ENCODE peak calls at places on chromosomes 4 and X, in nine cellular contexts. L, R, C, N, U, T, F, A and S are unnamed samples.

GRCh38 chr4:105140684-105141490 is 5.8 kb upstream of the TET2 start:
- DNase-seq in L (no peak), R (no peak), C (peak), N (no peak), U (no peak), T (peak), F (no peak), A (no peak), S (no peak)

GRCh38 chrX:130874751-130875150 is 28.3 kb downstream of the ENOX2 start:
- DNase-seq in L (no peak), R (no peak), C (no peak), N (no peak), U (no peak), T (no peak), F (no peak), A (no peak), S (no peak)

GRCh38 chrX:129577473-129577872 is 37.4 kb downstream of the OCRL start:
- DNase-seq in L (no peak), R (peak), C (no peak), N (peak), U (no peak), T (no peak), F (no peak), A (peak), S (no peak)

GRCh38 chr4:185210102-185210981 is 944 bp downstream of the SNX25 start:
- DNase-seq in L (peak), R (no peak), C (no peak), N (no peak), U (peak), T (peak), F (peak), A (no peak), S (peak)

GRCh38 chr4:1472148-1472797 is 66.0 kb upstream of the NKX1-1 start:
- DNase-seq in L (no peak), R (no peak), C (no peak), N (no peak), U (no peak), T (peak), F (peak), A (no peak), S (no peak)

GRCh38 chr4:2365054-2365912 is 53.2 kb downstream of the ZFYVE28 start:
- DNase-seq in L (no peak), R (no peak), C (no peak), N (no peak), U (no peak), T (peak), F (no peak), A (no peak), S (no peak)

GRCh38 chr4:144494280-144494679 is 151.7 kb upstream of the HHIP start:
- DNase-seq in L (no peak), R (no peak), C (no peak), N (no peak), U (no peak), T (no peak), F (no peak), A (no peak), S (no peak)

GRCh38 chrX:45851434-45851991 is 650.8 kb upstream of the DIPK2B start:
- DNase-seq in L (peak), R (no peak), C (peak), N (no peak), U (peak), T (peak), F (peak), A (no peak), S (no peak)

GRCh38 chr4:105014242-105015031 is 132.2 kb upstream of the TET2 start:
- DNase-seq in L (no peak), R (no peak), C (no peak), N (no peak), U (no peak), T (no peak), F (no peak), A (no peak), S (no peak)

GRCh38 chr4:153468587-153468986 is 2.4 kb downstream of the TMEM131L start:
- DNase-seq in L (no peak), R (no peak), C (peak), N (no peak), U (no peak), T (peak), F (no peak), A (no peak), S (no peak)

GRCh38 chr4:4216668-4217067 is 10.1 kb downstream of the OTOP1 start:
- DNase-seq in L (no peak), R (peak), C (no peak), N (no peak), U (no peak), T (no peak), F (no peak), A (no peak), S (no peak)

GRCh38 chr4:139316733-139317132 is 14.5 kb upstream of the NDUFC1 start:
- DNase-seq in L (no peak), R (no peak), C (no peak), N (no peak), U (no peak), T (no peak), F (no peak), A (no peak), S (no peak)

GRCh38 chr4:519203-519651 is 20.2 kb downstream of the PIGG start:
- DNase-seq in L (no peak), R (no peak), C (no peak), N (no peak), U (no peak), T (no peak), F (no peak), A (no peak), S (no peak)

GRCh38 chrX:95878874-95879273 is 805.8 kb upstream of the DIAPH2 start:
- DNase-seq in L (no peak), R (no peak), C (no peak), N (no peak), U (no peak), T (no peak), F (no peak), A (no peak), S (no peak)

GRCh38 chr4:138838251-138838650 is 177.3 kb upstream of the NOCT start:
- DNase-seq in L (no peak), R (no peak), C (no peak), N (no peak), U (no peak), T (no peak), F (no peak), A (no peak), S (no peak)

GRCh38 chr4:60938621-60939020 is 261.5 kb upstream of the ADGRL3 start:
- DNase-seq in L (no peak), R (no peak), C (no peak), N (no peak), U (no peak), T (no peak), F (no peak), A (no peak), S (no peak)

GRCh38 chrX:121349263-121349662 is 301.9 kb downstream of the GLUD2 start:
- DNase-seq in L (no peak), R (no peak), C (peak), N (no peak), U (no peak), T (no peak), F (no peak), A (no peak), S (no peak)

GRCh38 chr4:176276710-176277109 is 7.7 kb upstream of the ASB5 start:
- DNase-seq in L (no peak), R (no peak), C (no peak), N (no peak), U (no peak), T (no peak), F (no peak), A (no peak), S (no peak)

GRCh38 chr4:36255575-36255974 is 11.3 kb upstream of the ARAP2 start:
- DNase-seq in L (no peak), R (no peak), C (peak), N (no peak), U (no peak), T (peak), F (no peak), A (no peak), S (no peak)

GRCh38 chrX:134880866-134881265 is 109.9 kb upstream of the SMIM10 start:
- DNase-seq in L (no peak), R (no peak), C (no peak), N (no peak), U (no peak), T (no peak), F (no peak), A (no peak), S (no peak)

GRCh38 chrX:22577181-22577580 is 304.5 kb downstream of the CBLL2 start:
- DNase-seq in L (no peak), R (no peak), C (no peak), N (peak), U (no peak), T (no peak), F (no peak), A (peak), S (no peak)

GRCh38 chrX:39476596-39476995 is 621.2 kb downstream of the BCOR start:
- DNase-seq in L (no peak), R (no peak), C (no peak), N (no peak), U (no peak), T (no peak), F (no peak), A (no peak), S (peak)

GRCh38 chr4:104429150-104429741 is 65.4 kb downstream of the CXXC4 start:
- DNase-seq in L (no peak), R (no peak), C (no peak), N (no peak), U (no peak), T (no peak), F (no peak), A (no peak), S (no peak)

GRCh38 chrX:15214614-15215013 is 55.3 kb downstream of the ASB9 start:
- DNase-seq in L (no peak), R (no peak), C (no peak), N (no peak), U (no peak), T (no peak), F (no peak), A (no peak), S (no peak)

GRCh38 chrX:10103023-10103422 is 53.8 kb upstream of the CLCN4 start:
- DNase-seq in L (no peak), R (peak), C (no peak), N (no peak), U (no peak), T (no peak), F (no peak), A (peak), S (no peak)

GRCh38 chrX:3950373-3950772 is 236.9 kb upstream of the PRKX start:
- DNase-seq in L (no peak), R (no peak), C (no peak), N (no peak), U (no peak), T (no peak), F (no peak), A (no peak), S (no peak)

GRCh38 chr4:152460488-152460887 is 75.4 kb downstream of the FBXW7 start:
- DNase-seq in L (no peak), R (peak), C (no peak), N (peak), U (no peak), T (no peak), F (no peak), A (peak), S (no peak)

GRCh38 chr4:140363051-140363450 is 10.4 kb upstream of the SCOC start:
- DNase-seq in L (no peak), R (no peak), C (no peak), N (no peak), U (no peak), T (no peak), F (no peak), A (no peak), S (no peak)

GRCh38 chrX:133586443-133586842 is 171.2 kb upstream of the GPC4 start:
- DNase-seq in L (no peak), R (no peak), C (no peak), N (no peak), U (no peak), T (no peak), F (no peak), A (no peak), S (no peak)

GRCh38 chr4:108693819-108694218 is 43.4 kb downstream of the OSTC start:
- DNase-seq in L (no peak), R (no peak), C (no peak), N (no peak), U (no peak), T (no peak), F (no peak), A (no peak), S (no peak)

GRCh38 chr4:1856920-1857699 is 1.2 kb upstream of the LETM1 start:
- DNase-seq in L (peak), R (no peak), C (peak), N (no peak), U (no peak), T (no peak), F (no peak), A (no peak), S (no peak)

DNA sequence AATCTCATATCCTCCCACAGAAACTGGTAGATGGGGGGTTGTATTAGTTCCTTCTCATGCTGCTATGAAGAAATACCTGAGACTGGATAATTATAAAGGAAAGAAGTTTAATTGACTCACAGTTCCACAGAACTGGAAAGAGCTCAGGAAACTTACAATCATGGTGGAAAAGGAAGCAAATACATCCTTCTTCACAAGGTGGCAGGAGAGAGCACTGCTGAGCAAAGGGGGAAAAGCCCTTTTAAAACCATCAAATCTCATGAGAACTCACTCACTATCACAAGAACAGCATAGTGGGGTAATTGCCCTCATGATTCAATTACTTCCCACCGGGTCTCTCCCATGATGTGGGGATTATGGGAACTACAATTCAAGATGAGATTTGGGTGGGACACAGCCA is 250.5 kb upstream of the GPRIN3 start:
- DNase-seq in L (no peak), R (no peak), C (no peak), N (no peak), U (no peak), T (no peak), F (no peak), A (no peak), S (no peak)
- TF ChIP-seq CTCF in L (no peak), R (peak), C (peak), N (peak), U (peak), T (peak), F (no peak), A (peak), S (peak)

GRCh38 chr4:41258783-41259182 is 2.1 kb downstream of the UCHL1 start:
- DNase-seq in L (no peak), R (peak), C (no peak), N (peak), U (no peak), T (no peak), F (no peak), A (peak), S (no peak)
- H3K4me3 ChIP-seq in L (no peak), R (peak), C (no peak), N (peak), U (no peak), T (no peak), F (no peak), A (no peak), S (no peak)

GRCh38 chr4:10169839-10170387 is 53.3 kb upstream of the WDR1 start:
- DNase-seq in L (no peak), R (no peak), C (no peak), N (no peak), U (no peak), T (no peak), F (no peak), A (no peak), S (no peak)
- TF ChIP-seq CTCF in L (no peak), R (no peak), C (no peak), N (no peak), U (peak), T (no peak), F (no peak), A (no peak), S (no peak)

GRCh38 chrX:153611298-153612095 is 12.6 kb upstream of the CCNQ start:
- DNase-seq in L (no peak), R (no peak), C (no peak), N (no peak), U (no peak), T (no peak), F (no peak), A (no peak), S (no peak)

GRCh38 chrX:153612413-153612812 is 13.5 kb upstream of the CCNQ start:
- DNase-seq in L (no peak), R (no peak), C (no peak), N (no peak), U (no peak), T (no peak), F (no peak), A (no peak), S (no peak)

GRCh38 chrX:153609917-153610833 is 11.2 kb upstream of the CCNQ start:
- DNase-seq in L (peak), R (no peak), C (peak), N (peak), U (peak), T (peak), F (peak), A (no peak), S (peak)

GRCh38 chrX:153608821-153609220 is 9.9 kb upstream of the CCNQ start:
- DNase-seq in L (no peak), R (no peak), C (no peak), N (no peak), U (no peak), T (no peak), F (no peak), A (no peak), S (no peak)

DNA sequence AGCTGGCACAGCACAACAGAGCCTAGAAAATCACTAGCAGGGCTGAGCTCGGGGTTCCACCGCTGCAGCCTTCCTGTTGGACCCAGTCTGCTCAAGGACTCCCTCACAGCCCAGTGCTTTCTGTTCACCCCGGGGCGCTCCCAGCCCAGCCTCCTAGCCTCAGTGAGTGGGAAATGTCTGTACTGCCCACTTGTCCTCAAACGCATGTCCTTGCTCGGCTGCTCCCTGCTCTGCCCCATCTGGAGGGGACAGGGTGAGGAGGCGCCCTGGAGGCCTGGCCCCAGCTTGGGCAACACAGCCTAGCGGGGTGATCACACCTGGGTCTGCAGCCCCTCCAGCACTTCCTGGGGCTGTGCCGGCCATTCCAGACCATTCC is 11.9 kb upstream of the CCNQ start:
- DNase-seq in L (no peak), R (no peak), C (no peak), N (no peak), U (no peak), T (no peak), F (no peak), A (no peak), S (no peak)
- H3K4me3 ChIP-seq in L (no peak), R (no peak), C (no peak), N (no peak), U (no peak), T (no peak), F (no peak), A (no peak), S (no peak)

GRCh38 chrX:119981286-119982070 is 37.9 kb upstream of the NKAP start:
- DNase-seq in L (peak), R (peak), C (peak), N (no peak), U (peak), T (no peak), F (no peak), A (no peak), S (no peak)
- TF ChIP-seq CTCF in L (peak), R (peak), C (peak), N (peak), U (peak), T (no peak), F (peak), A (peak), S (peak)

DNA sequence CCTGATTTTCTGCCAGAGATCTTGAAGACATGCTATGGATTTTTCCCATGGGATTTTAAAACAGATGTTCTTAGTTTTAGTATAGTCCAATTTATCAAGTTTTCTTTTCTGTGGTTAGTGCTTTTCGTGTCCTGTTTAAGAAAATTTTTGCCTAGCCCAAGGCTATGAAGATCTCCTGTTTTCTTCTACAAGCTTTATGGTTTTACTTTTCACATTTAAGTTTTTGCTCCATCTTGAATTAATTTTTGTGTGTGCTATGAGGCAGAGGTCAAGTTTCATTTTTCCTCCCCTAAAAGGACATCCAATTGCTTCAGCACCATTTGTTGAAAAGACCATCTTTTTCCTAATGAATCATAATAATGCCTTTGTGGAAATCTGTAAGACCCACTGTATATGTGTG is 65.6 kb downstream of the POLR2B start:
- DNase-seq in L (no peak), R (peak), C (no peak), N (no peak), U (no peak), T (no peak), F (no peak), A (peak), S (no peak)
- H3K4me3 ChIP-seq in L (no peak), R (no peak), C (no peak), N (no peak), U (no peak), T (no peak), F (no peak), A (no peak), S (peak)

DNA sequence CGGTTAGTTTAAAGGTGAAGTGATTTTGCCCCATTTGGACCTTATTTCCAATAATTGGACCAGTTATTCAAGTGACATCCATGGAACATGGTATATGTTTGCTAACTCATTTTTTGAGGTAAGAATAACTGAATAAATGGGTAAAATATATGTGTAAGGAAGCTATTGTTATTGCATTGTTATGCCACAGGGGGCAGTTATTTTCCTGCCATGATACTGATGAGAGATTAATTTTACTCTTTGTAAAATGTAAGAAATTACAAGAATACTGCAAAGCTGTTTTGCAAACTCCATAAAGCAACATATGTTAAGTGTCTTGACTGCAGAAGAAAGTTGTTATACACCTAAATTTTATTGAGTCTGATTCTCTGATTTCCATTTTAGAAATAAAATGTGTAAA is 114.0 kb downstream of the IL1RAPL1 start:
- DNase-seq in L (no peak), R (no peak), C (no peak), N (no peak), U (no peak), T (no peak), F (no peak), A (no peak), S (no peak)
- TF ChIP-seq CTCF in L (no peak), R (no peak), C (peak), N (no peak), U (no peak), T (no peak), F (no peak), A (no peak), S (no peak)

GRCh38 chr4:6582889-6583504 is 8.0 kb downstream of the MAN2B2 start:
- DNase-seq in L (no peak), R (no peak), C (peak), N (no peak), U (no peak), T (no peak), F (no peak), A (no peak), S (no peak)
- H3K4me3 ChIP-seq in L (no peak), R (no peak), C (no peak), N (no peak), U (no peak), T (no peak), F (no peak), A (no peak), S (no peak)

DNA sequence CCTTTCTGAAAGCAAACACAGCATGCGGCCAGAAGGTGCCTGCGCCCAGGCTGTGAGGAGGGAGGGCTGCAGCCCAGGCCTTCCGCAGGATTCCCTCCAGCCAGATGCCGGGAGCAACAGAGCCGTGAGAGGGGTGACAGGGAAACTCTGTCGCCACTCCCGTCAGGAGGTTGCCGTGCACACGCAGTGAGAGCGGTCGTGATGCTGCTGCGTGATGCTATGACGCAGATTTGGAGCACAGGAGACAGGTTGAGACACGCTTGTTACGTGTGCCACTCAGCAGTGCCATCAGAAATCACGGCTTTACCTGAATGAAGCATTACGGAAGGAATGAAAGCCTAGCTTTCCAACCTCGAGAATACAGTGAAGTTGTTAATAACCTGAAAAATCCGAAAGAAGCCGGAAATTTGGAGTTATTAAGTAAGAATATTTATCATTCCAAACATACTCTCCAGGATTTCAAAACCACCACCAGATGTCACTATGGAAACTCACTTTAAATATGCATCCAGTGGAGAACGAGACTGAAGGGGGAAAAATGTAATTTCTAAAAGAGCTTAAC is 54.4 kb downstream of the FAT1 start:
- DNase-seq in L (no peak), R (peak), C (no peak), N (peak), U (peak), T (no peak), F (no peak), A (peak), S (no peak)
- TF ChIP-seq CTCF in L (peak), R (peak), C (peak), N (peak), U (peak), T (no peak), F (peak), A (peak), S (peak)

GRCh38 chrX:36957425-36958328 is 50.5 kb upstream of the FAM47C start:
- DNase-seq in L (peak), R (no peak), C (no peak), N (no peak), U (peak), T (no peak), F (no peak), A (no peak), S (no peak)
- H3K4me3 ChIP-seq in L (peak), R (no peak), C (no peak), N (peak), U (peak), T (no peak), F (peak), A (no peak), S (peak)